ENCODE peak calls at places on chromosome 4, in five cellular contexts. C, H, K, U and L are unnamed samples.

GRCh38 chr4:98210293-98210692 is 50.9 kb upstream of the RAP1GDS1 start:
- DNase-seq in U (no peak), H (no peak), K (no peak), C (no peak), L (no peak)

GRCh38 chr4:114417214-114417613 is 181.4 kb upstream of the UGT8 start:
- DNase-seq in C (no peak), H (no peak), K (no peak), U (no peak), L (peak; percentile 48)

GRCh38 chr4:2220016-2220620 is 21.8 kb downstream of the HAUS3 start:
- DNase-seq in K (peak; percentile 51), C (peak; percentile 88), U (peak; percentile 64), H (peak; percentile 69), L (peak; percentile 13)

GRCh38 chr4:76377922-76378321 is 43.0 kb downstream of the CCDC158 start:
- DNase-seq in K (no peak), U (no peak), C (peak; percentile 68), H (peak; percentile 55), L (no peak)

GRCh38 chr4:119130365-119131065 is 5.1 kb upstream of the MYOZ2 start:
- DNase-seq in K (no peak), H (no peak), C (no peak), U (no peak), L (peak; percentile 33)

GRCh38 chr4:109798866-109799265 is 2.9 kb downstream of the CFI start:
- DNase-seq in U (no peak), H (no peak), C (no peak), K (no peak), L (no peak)

GRCh38 chr4:84496356-84497219 is 2.5 kb downstream of the NKX6-1 start:
- DNase-seq in K (no peak), U (no peak), C (no peak), H (no peak), L (no peak)

GRCh38 chr4:94803181-94803580 is 45.4 kb downstream of the BMPR1B start:
- DNase-seq in K (no peak), U (no peak), H (no peak), C (no peak), L (no peak)

GRCh38 chr4:188867796-188868195 is 728.6 kb downstream of the TRIML1 start:
- DNase-seq in U (no peak), H (no peak), C (no peak), K (no peak), L (no peak)

GRCh38 chr4:2461246-2461960 is 7.5 kb upstream of the RNF4 start:
- DNase-seq in U (no peak), H (no peak), K (no peak), C (no peak), L (no peak)

GRCh38 chr4:16764622-16765021 is 133.8 kb downstream of the LDB2 start:
- DNase-seq in U (no peak), H (no peak), C (no peak), K (no peak), L (no peak)

GRCh38 chr4:151468715-151469696 is 60.0 kb downstream of the FHIP1A start:
- DNase-seq in U (no peak), K (no peak), H (no peak), C (no peak), L (no peak)

GRCh38 chr4:106140601-106141000 is 175.4 kb downstream of the TBCK start:
- DNase-seq in C (no peak), U (no peak), H (no peak), K (no peak), L (no peak)

GRCh38 chr4:151674804-151675290 is 86.0 kb downstream of the GATB start:
- DNase-seq in C (no peak), H (peak; percentile 60), U (no peak), K (no peak), L (peak; percentile 54)

GRCh38 chr4:18859468-18859867 is 837.9 kb upstream of the LCORL start:
- DNase-seq in K (no peak), U (no peak), H (no peak), C (no peak), L (no peak)

GRCh38 chr4:1771555-1772305 is 21.4 kb upstream of the FGFR3 start:
- DNase-seq in H (no peak), C (no peak), K (no peak), U (no peak), L (no peak)

GRCh38 chr4:148004228-148004813 is 272.4 kb downstream of the ARHGAP10 start:
- DNase-seq in K (no peak), H (no peak), U (no peak), C (no peak), L (no peak)

GRCh38 chr4:82256718-82257117 is 117.1 kb downstream of the HNRNPD start:
- DNase-seq in C (no peak), H (no peak), K (no peak), U (no peak), L (no peak)

GRCh38 chr4:6105311-6105911 is 87.2 kb upstream of the C4orf50 start:
- DNase-seq in H (no peak), K (no peak), U (peak; percentile 52), C (no peak), L (no peak)

GRCh38 chr4:159547645-159548308 is 444.9 kb downstream of the RAPGEF2 start:
- DNase-seq in U (no peak), K (no peak), H (no peak), C (no peak), L (no peak)